ENCODE peak calls at places on chromosomes 6 and 20, in seven cellular contexts. P is psoas muscle; U is esophagus squamous epithelium; V is colonic mucosa; Y is right cardiac atrium; J is CD8-positive, alpha-beta memory T cell; I is HCT116. N is an unnamed sample.

GRCh38 chr20:43752561-43753301 is 25.9 kb upstream of the GTSF1L start:
- DNase-seq in V (peak; percentile 28), Y (peak; percentile 24), J (no peak), P (no peak), U (peak; percentile 7), I (no peak), N (no peak)

GRCh38 chr6:82711992-82712788 is 348.6 kb downstream of the TPBG start:
- DNase-seq in J (no peak), P (peak; percentile 51), V (no peak), U (no peak), Y (peak; percentile 39), I (no peak), N (peak; percentile 52)

GRCh38 chr20:62891111-62891510 is 29.5 kb upstream of the TCFL5 start:
- DNase-seq in P (no peak), U (no peak), J (peak; percentile 41), Y (no peak), I (no peak), V (no peak), N (no peak)

GRCh38 chr20:45918779-45919535 is 7.0 kb upstream of the PLTP start:
- DNase-seq in Y (no peak), J (no peak), I (no peak), P (peak; percentile 48), V (no peak), U (no peak), N (no peak)

GRCh38 chr6:168314948-168315347 is 4.6 kb downstream of the DACT2 start:
- DNase-seq in U (no peak), I (no peak), J (no peak), V (no peak), P (no peak), Y (no peak), N (no peak)

GRCh38 chr20:2814587-2815051 is at the start of gene C20orf141:
- DNase-seq in I (no peak), U (no peak), Y (no peak), V (no peak), P (peak; percentile 82), J (no peak), N (peak; percentile 19)

GRCh38 chr6:116366740-116367275 is 3.9 kb upstream of the DSE start:
- DNase-seq in P (no peak), U (no peak), J (no peak), V (no peak), I (no peak), Y (no peak), N (no peak)

GRCh38 chr6:148509152-148509571 is 166.5 kb downstream of the SASH1 start:
- DNase-seq in I (no peak), J (no peak), V (no peak), U (no peak), Y (no peak), P (no peak), N (no peak)

GRCh38 chr6:158816329-158816728 is 2.8 kb downstream of the EZR start:
- DNase-seq in J (no peak), P (no peak), U (no peak), I (no peak), Y (no peak), V (no peak), N (no peak)

GRCh38 chr20:32155017-32155965 is 45.8 kb downstream of the TM9SF4 start:
- DNase-seq in V (peak; percentile 67), P (peak; percentile 91), I (no peak), Y (peak; percentile 95), U (peak; percentile 37), J (no peak), N (peak; percentile 81)

GRCh38 chr20:51469046-51469445 is 73.5 kb downstream of the NFATC2 start:
- DNase-seq in V (no peak), U (no peak), I (no peak), J (no peak), Y (no peak), P (no peak), N (no peak)

GRCh38 chr6:32816746-32817204 is at the start of gene HLA-DOB:
- DNase-seq in Y (no peak), I (peak; percentile 40), V (no peak), P (no peak), J (no peak), U (no peak), N (no peak)

DNA sequence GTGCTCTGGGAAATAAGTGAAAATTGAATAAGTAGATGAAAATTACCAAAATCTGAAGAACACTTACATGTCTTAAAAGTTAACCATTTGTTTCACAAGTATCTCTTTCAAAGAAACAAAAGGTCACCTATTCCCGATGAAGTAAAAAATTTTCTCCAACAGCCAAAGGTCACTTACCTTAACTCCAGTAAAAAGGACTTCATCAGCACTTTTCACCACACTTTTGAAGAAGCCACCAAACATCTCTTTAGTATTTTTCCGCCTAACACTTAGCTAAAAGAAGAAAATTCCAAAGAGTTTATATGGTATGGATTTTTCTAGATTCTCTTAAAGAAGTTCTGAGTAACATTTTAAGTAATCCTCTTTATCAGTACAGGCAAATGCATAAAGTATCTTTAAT is 17.3 kb downstream of the SNX5 start:
- DNase-seq in Y (no peak), P (no peak), U (no peak), I (no peak), V (no peak), J (no peak), N (no peak)
- H3K4me1 ChIP-seq in Y (no peaks in the 10 kb centered on the region), P (no peaks in the 10 kb centered on the region), U (no peaks in the 10 kb centered on the region), I (no peaks in the 10 kb centered on the region), V (no peaks in the 10 kb centered on the region), J (no peaks in the 10 kb centered on the region), N (no peaks in the 10 kb centered on the region)

DNA sequence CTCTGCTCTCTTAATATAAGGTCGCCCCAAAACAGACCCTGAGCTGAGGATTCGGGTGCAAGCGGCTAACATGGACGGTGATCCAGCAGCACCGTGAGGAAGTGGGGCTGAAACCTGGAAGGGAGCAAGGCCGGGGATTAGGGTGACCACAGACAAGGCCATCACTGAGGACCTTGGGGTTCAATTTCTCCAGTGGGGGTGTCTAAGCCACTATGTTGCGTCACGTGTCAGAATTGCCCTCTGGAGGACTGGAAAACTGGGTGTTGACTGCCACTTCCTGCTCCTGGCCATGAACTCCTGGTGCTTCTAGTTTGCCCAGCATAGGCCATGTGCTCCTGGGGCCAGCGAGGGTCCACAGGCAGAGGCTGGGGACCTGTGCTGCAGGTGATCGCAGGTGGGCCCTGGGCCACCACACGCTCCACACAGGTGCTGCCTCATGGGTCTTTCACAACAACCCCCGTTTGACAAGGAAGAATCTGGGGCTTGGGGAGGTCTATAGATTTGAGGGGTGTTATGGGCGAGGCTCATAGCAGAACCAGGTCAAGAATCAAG is 101.9 kb downstream of the CDH26 start:
- DNase-seq in I (no peak), Y (no peak), U (no peak), P (no peak), V (no peak), J (no peak), N (no peak)
- H3K4me1 ChIP-seq in I (no peaks in the 10 kb centered on the region), Y (no peaks in the 10 kb centered on the region), U (peaks cover 3% of the 10 kb centered on the region), P (peaks cover 60% of the 10 kb centered on the region), V (no peaks in the 10 kb centered on the region), J (peaks cover 53% of the 10 kb centered on the region), N (peaks cover 62% of the 10 kb centered on the region)

GRCh38 chr6:141242957-141243356 is 889.8 kb upstream of the GJE1 start:
- DNase-seq in I (no peak), P (no peak), U (no peak), V (no peak), J (no peak), Y (no peak), N (no peak)
- H3K4me1 ChIP-seq in I (no peaks in the 10 kb centered on the region), P (no peaks in the 10 kb centered on the region), U (no peaks in the 10 kb centered on the region), V (no peaks in the 10 kb centered on the region), J (no peaks in the 10 kb centered on the region), Y (no peaks in the 10 kb centered on the region), N (no peaks in the 10 kb centered on the region)

GRCh38 chr6:26032387-26033131 is 54.7 kb upstream of the HFE start:
- DNase-seq in P (no peak), U (no peak), J (no peak), Y (no peak), V (peak; percentile 60), I (no peak), N (no peak)
- H3K4me1 ChIP-seq in P (peaks cover 8% of the 10 kb centered on the region), U (peaks cover 14% of the 10 kb centered on the region), J (peaks cover 29% of the 10 kb centered on the region), Y (peaks cover 2% of the 10 kb centered on the region), V (peaks cover 6% of the 10 kb centered on the region), I (peaks cover 79% of the 10 kb centered on the region), N (peaks cover 17% of the 10 kb centered on the region)

DNA sequence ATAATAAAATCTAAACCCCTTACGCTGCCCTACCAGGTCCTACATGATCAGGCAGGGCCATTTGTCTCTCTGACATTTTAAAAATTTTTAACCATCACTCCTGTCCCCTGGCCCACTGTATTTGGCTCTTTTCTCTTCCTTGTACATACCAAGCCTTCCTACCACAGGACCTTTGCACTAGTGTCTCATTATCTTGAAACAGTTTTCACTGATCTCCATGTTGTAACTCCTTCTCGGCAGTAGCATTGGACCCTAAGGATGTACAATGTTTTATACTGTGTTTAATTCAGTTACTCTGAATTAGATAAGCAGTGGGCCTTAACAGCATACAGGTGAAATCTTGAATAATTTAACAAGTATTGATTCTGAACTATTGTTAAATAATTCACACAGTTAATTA is 330.7 kb downstream of the UTRN start:
- DNase-seq in I (no peak), V (no peak), P (no peak), Y (no peak), U (no peak), J (no peak), N (no peak)
- H3K4me1 ChIP-seq in I (peaks cover 14% of the 10 kb centered on the region), V (no peaks in the 10 kb centered on the region), P (no peaks in the 10 kb centered on the region), Y (no peaks in the 10 kb centered on the region), U (no peaks in the 10 kb centered on the region), J (no peaks in the 10 kb centered on the region), N (no peaks in the 10 kb centered on the region)

DNA sequence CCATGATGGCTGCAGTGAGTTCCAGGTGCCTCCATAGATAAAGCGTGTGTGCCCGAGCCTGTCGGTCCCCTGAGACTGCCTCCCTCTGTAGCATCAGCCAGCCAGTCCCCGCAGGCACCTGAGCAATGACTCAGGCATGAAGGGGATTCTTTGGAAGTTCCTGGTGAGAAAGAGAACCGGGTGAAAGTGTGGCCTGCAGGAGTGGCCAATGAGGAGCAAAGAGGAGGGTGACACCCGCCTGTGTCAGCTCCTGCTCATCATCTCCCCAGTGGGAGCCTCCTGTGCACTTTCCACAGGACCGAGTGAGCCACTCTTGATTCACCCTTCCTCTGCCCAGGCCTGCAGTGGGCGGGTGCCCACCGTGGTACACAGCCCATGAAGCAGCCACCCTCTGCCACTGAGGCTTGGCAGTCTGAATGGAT is 71.2 kb upstream of the PTPN1 start:
- DNase-seq in J (no peak), V (no peak), U (no peak), I (peak; percentile 81), Y (no peak), P (no peak), N (no peak)
- H3K4me1 ChIP-seq in J (no peaks in the 10 kb centered on the region), V (no peaks in the 10 kb centered on the region), U (peaks cover 41% of the 10 kb centered on the region), I (peaks cover 68% of the 10 kb centered on the region), Y (peaks cover under 1% of the 10 kb centered on the region), P (peaks cover 7% of the 10 kb centered on the region), N (peaks cover 10% of the 10 kb centered on the region)

DNA sequence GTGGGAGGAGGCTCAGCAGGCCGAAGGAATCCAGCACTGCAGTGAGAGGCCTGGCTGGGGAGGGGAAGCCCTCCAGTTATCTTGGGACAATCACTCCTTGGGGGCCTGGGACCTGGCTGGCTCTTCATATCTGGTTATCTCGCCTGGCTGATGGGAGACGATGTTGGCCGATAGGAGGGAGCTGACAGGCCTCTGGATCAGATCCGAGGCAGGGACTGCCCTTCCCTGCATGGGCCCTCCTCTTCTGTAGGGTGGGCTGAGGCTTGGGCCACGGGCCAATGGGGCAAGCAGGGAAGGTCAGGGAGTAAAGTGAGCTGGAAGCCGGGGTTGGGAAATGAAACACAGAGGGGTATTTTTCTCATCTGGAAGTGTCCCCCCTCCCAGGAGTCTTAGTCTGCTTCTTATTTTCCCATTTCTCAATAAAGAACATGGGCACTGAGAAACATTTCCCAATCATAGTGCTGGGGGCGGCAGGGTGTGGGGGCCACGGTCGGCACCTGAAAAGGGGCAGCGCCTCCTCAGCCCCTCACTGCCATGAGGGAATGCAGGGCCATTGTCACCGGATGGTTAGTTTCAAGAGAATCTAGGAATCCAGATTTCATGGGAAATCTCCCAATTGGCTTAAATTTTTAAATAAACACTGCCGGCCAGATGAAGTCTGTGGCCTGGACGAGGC is 25.3 kb downstream of the MANBAL start:
- DNase-seq in I (no peak), Y (peak; percentile 76), U (no peak), J (no peak), P (peak; percentile 80), V (no peak), N (no peak)
- H3K4me1 ChIP-seq in I (no peaks in the 10 kb centered on the region), Y (peaks cover 8% of the 10 kb centered on the region), U (peaks cover 34% of the 10 kb centered on the region), J (peaks cover 7% of the 10 kb centered on the region), P (peaks cover 10% of the 10 kb centered on the region), V (peaks cover 3% of the 10 kb centered on the region), N (peaks cover 10% of the 10 kb centered on the region)